ENCODE peak calls at places on chromosome 9, in four cellular contexts. N is H9, O is H1, B is mesenchymal stem cell. Z is an unnamed sample.

GRCh38 chr9:5357431-5358105 is 17.9 kb upstream of the RLN1 start:
- DNase-seq in N (no peak), B (no peak), O (no peak), Z (no peak)

GRCh38 chr9:131676431-131676972 is 63.4 kb downstream of the RAPGEF1 start:
- DNase-seq in B (no peak), O (no peak), N (no peak), Z (no peak)

GRCh38 chr9:119369670-119370366 is 583 bp upstream of the BRINP1 start:
- DNase-seq in N (no peak), O (no peak), B (no peak), Z (no peak)

GRCh38 chr9:6216002-6216401 is 395 bp downstream of the IL33 start:
- DNase-seq in B (no peak), O (no peak), N (no peak), Z (no peak)

GRCh38 chr9:6625363-6625762 is 20.2 kb downstream of the GLDC start:
- DNase-seq in B (no peak), N (no peak), O (no peak), Z (no peak)

GRCh38 chr9:93650448-93650847 is 74.1 kb downstream of the PHF2 start:
- DNase-seq in B (no peak), N (no peak), O (no peak), Z (no peak)

GRCh38 chr9:74610523-74611061 is 113.5 kb downstream of the RORB start:
- DNase-seq in O (no peak), B (no peak), N (no peak), Z (no peak)

GRCh38 chr9:113988385-113988784 is 89.7 kb downstream of the AMBP start:
- DNase-seq in B (no peak), N (no peak), O (no peak), Z (no peak)

GRCh38 chr9:136902259-136902821 is 16.0 kb downstream of the TRAF2 start:
- DNase-seq in N (peak), B (peak), O (no peak), Z (no peak)

DNA sequence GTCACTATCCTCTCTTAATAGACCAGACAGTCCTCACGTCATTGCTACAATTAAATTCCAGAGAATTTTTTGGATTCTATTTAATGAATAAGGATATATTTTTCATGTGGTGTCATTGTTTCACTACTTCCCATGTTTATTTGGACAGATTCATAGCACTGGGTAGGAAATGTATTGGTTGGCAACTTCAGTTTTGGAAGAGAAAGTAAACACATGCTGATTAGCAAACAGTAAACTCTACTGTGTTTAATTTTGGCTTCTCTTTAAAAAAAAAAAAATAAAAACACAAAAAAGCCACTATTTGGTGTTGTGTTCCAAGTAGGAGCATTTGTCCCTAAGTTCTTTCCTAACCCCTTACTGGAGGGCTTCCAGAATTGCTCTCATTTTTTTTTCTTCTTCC is 77.4 kb downstream of the NFIB start:
- DNase-seq in B (no peak), N (no peak), O (no peak), Z (no peak)
- H2BK15ac ChIP-seq in B (no peak), N (no peak), O (no peak), Z (no peak)

GRCh38 chr9:81609782-81610738 is 79.3 kb downstream of the TLE1 start:
- DNase-seq in N (no peak), B (peak), O (no peak), Z (no peak)
- H2BK12ac ChIP-seq in N (no peak), B (no peak), O (no peak), Z (no peak)

GRCh38 chr9:14346301-14346721 is 32.4 kb upstream of the NFIB start:
- DNase-seq in N (peak), O (no peak), B (peak), Z (no peak)
- H3K27ac ChIP-seq in N (no peak), O (no peak), B (no peak), Z (no peak)

DNA sequence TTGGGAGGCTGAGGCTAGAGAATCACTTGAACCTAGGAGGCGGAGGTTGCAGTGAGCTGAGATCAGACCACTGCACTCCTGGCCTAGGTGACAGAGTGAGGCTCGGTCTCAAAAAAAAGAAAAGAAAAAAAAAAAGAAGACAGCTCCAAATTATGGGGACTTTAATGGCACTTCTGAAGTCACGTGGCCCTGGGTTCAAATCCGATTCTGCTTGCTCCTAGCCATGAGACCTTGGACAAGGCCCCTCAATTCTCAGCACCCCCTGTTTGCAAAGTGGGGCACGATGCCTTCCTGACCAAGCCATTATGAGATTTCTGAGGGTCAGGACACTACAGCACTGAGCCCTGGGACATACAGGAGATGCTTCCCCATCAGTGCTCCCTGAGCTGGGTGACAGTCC is 1.1 kb upstream of the ENG start:
- DNase-seq in B (no peak), N (no peak), O (no peak), Z (no peak)
- H2BK15ac ChIP-seq in B (peak), N (no peak), O (no peak), Z (no peak)

GRCh38 chr9:33157960-33158359 is 9.2 kb downstream of the B4GALT1 start:
- DNase-seq in B (no peak), O (no peak), N (no peak), Z (no peak)
- H2BK12ac ChIP-seq in B (peak), O (no peak), N (no peak), Z (no peak)

GRCh38 chr9:133807818-133808217 is 69.7 kb upstream of the SARDH start:
- DNase-seq in O (no peak), N (no peak), B (no peak), Z (no peak)

GRCh38 chr9:133810556-133811195 is 72.5 kb upstream of the SARDH start:
- DNase-seq in B (no peak), O (no peak), N (no peak), Z (no peak)

GRCh38 chr9:133807037-133807436 is 68.9 kb upstream of the SARDH start:
- DNase-seq in N (no peak), O (no peak), B (no peak), Z (no peak)

GRCh38 chr9:133806623-133807010 is 68.5 kb upstream of the SARDH start:
- DNase-seq in O (no peak), N (no peak), B (no peak), Z (no peak)

DNA sequence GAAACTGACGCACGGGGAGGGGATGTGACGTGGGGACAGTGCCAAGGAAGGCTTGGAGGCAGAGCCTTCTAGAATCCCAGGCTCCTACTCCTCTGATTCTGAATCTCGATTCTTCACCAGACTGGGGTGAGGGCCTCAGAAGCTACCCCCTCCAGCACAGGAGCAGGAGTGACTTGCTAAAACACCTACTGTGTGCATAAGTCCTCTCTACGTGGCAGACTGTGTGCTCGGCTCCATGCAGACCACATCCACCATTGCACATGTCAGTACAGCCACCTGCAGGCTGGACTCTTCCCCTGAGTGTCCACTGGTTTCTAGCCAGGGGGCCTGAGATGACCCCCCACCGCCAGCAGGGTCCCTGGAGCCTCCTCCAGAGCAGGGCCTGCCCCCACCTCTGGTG is 71.2 kb upstream of the SARDH start:
- DNase-seq in N (no peak), O (no peak), B (no peak), Z (no peak)
- H3K27ac ChIP-seq in N (no peak), O (no peak), B (no peak), Z (no peak)

GRCh38 chr9:110748251-110748893 is 79.8 kb downstream of the MUSK start:
- DNase-seq in B (no peak), N (no peak), O (no peak), Z (no peak)

GRCh38 chr9:110755179-110755578 is 86.6 kb downstream of the MUSK start:
- DNase-seq in O (no peak), N (no peak), B (no peak), Z (no peak)

GRCh38 chr9:110750272-110750671 is 81.7 kb downstream of the MUSK start:
- DNase-seq in N (no peak), B (no peak), O (no peak), Z (no peak)

GRCh38 chr9:110753734-110754231 is 85.2 kb downstream of the MUSK start:
- DNase-seq in B (peak), O (no peak), N (no peak), Z (no peak)

DNA sequence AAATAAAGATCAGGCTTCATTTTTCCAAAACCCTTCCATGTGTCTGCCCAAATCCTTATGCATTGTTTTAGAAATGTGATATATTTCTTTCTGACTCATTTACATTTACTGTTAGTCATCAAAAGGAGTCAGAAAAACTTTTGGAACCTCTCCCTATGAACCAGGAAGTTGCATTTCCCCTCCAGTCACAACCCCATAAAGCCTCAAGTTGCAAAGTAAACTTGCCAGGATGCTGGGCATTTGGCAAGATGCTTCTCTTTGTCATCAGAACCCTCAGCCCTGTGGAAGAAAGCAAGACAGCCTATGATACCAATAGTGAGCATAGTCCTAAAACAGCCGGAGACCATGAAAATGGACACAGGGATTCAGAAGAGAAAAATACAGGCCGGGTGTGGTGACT is 84.2 kb downstream of the MUSK start:
- DNase-seq in O (no peak), N (no peak), B (peak), Z (no peak)
- H2BK15ac ChIP-seq in O (no peak), N (no peak), B (no peak), Z (no peak)

GRCh38 chr9:81686614-81687520 is 2.5 kb downstream of the TLE1 start:
- DNase-seq in N (peak), O (no peak), B (peak), Z (peak)
- H2BK12ac ChIP-seq in N (no peak), O (no peak), B (no peak), Z (no peak)

DNA sequence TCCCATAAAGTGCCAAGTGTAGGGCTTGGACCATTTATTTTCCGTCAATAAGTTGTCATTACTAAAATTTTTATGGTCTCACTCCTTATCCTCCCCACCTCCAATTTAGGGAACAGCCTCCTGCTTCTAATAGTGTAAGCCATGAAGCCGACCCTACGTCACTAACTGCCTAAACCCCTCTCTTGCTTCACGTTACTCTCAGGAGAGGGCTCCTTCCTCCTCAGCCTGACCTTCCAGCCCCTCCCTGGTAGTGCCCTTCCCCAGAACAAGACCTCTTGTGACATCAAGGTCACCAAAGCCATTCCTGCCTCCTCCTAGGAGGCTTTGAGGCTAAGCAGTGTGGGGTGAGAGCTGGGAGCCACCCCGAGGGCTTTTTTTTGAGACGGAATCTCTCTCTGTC is 2.2 kb upstream of the CDK9 start:
- DNase-seq in O (no peak), B (no peak), N (no peak), Z (no peak)
- H3K27ac ChIP-seq in O (no peak), B (no peak), N (no peak), Z (no peak)

GRCh38 chr9:122370869-122371467 is at the start of gene PTGS1:
- DNase-seq in B (no peak), O (no peak), N (peak), Z (no peak)

GRCh38 chr9:122374885-122375420 is 4.1 kb downstream of the PTGS1 start:
- DNase-seq in B (peak), O (no peak), N (peak), Z (no peak)

GRCh38 chr9:122370303-122370702 is 521 bp upstream of the PTGS1 start:
- DNase-seq in B (no peak), N (no peak), O (no peak), Z (no peak)

GRCh38 chr9:122371851-122372250 is 1.0 kb downstream of the PTGS1 start:
- DNase-seq in B (no peak), N (no peak), O (no peak), Z (no peak)

DNA sequence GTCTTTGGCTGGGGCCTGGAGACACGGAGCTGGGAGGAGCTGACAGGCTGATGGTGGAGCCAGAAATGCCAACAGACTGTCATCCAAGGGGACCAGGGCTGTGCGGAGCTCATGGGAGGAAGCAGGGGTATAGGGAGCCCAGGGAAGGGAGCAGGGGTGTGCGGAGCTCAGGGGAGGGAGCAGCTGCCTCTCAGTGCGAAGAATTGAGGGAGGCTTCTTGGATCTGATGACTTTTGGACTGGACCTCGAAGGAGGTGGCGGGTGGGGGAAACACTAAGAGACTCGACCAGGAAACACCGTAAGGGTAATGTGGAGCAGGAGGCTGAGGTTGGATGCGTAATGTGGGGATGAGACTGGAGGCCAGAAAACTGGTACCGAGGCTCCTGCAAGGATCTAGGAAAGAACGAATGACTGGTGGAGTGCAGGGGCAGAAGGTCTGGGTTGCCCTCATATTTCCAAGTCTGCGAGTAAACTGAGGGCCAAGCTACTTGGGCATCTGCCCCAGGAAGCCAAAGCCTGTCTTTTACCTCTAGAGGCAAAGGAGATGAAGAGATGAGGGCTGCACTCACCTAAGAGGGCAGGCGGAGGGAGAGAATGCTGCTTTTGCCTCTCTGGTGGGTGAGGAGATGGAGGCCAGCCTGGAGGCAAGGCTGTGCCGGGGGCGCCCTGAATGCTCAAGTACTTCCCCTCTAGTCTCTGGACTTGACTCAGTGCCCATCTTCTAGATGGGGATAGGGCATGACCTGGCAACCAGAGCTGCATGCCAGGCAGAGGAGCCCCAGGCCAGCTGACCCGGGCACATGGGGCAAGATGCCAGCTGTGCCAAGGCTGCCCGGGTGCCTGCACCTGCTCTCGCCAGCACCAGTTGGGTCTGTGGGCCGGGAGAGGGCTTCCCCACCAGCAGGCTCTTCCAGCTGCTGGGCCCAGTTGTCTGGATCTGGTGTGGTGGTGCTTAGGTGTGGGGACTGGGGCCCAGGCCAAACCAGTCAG is 2.3 kb downstream of the PTGS1 start:
- DNase-seq in O (no peak), N (no peak), B (no peak), Z (no peak)
- H2BK15ac ChIP-seq in O (peak), N (no peak), B (no peak), Z (no peak)

Z was measured in neuronal stem cell.